ENCODE peak calls at places on chromosomes 7 and 10, in seven cellular contexts. G is ascending aorta, J is HCT116, Z is A549, K is K562, C is brain microvascular endothelial cell, P is fibroblast of lung. Q is an unnamed sample.

GRCh38 chr7:70171369-70171768 is 573.1 kb downstream of the AUTS2 start:
- DNase-seq in G (no peak), K (no peak), J (no peak), Z (no peak), P (no peak), C (no peak), Q (no peak)

GRCh38 chr7:151679868-151680534 is 160.3 kb upstream of the RHEB start:
- DNase-seq in J (no peak), Z (no peak), P (no peak), G (no peak), C (no peak), K (no peak), Q (no peak)

GRCh38 chr7:1432411-1433082 is 26.7 kb downstream of the MICALL2 start:
- DNase-seq in Z (peak; percentile 66), J (peak; percentile 21), C (peak; percentile 14), P (peak; percentile 16), G (no peak), K (peak; percentile 74), Q (peak; percentile 69)

GRCh38 chr7:144812379-144813283 is 23.2 kb downstream of the TPK1 start:
- DNase-seq in G (no peak), K (no peak), Z (no peak), C (no peak), P (no peak), J (no peak), Q (no peak)

GRCh38 chr10:61091531-61091930 is 147.5 kb upstream of the RHOBTB1 start:
- DNase-seq in K (no peak), Z (no peak), P (no peak), G (no peak), J (no peak), C (no peak), Q (no peak)

GRCh38 chr10:71888623-71889387 is 37.8 kb upstream of the PSAP start:
- DNase-seq in C (peak; percentile 59), G (peak; percentile 62), K (peak; percentile 86), P (peak; percentile 85), J (peak; percentile 35), Z (peak; percentile 72), Q (peak; percentile 82)

GRCh38 chr7:106287786-106288185 is 3.0 kb upstream of the NAMPT start:
- DNase-seq in C (no peak), G (no peak), J (no peak), P (no peak), K (no peak), Z (no peak), Q (no peak)

GRCh38 chr10:110002801-110003523 is 4.8 kb upstream of the ADD3 start:
- DNase-seq in C (no peak), G (no peak), Z (no peak), P (no peak), K (no peak), J (no peak), Q (no peak)

GRCh38 chr10:49298990-49299815 is at the start of gene C10orf71:
- DNase-seq in C (no peak), K (peak; percentile 75), J (no peak), P (no peak), Z (no peak), G (no peak), Q (no peak)

GRCh38 chr7:139361523-139361922 is 1.8 kb downstream of the LUC7L2 start:
- DNase-seq in C (no peak), J (no peak), P (no peak), G (no peak), Z (no peak), K (no peak), Q (no peak)
- H3K27ac ChIP-seq in C (no peak overlapping the region), J (peak overlapping the region; percentile 98), P (peak overlapping the region; percentile 99), G (no peak overlapping the region), Z (peak overlapping the region; percentile 24), K (peak overlapping the region; percentile 98), Q (no peak overlapping the region)

GRCh38 chr7:117211614-117212013 is 111.2 kb downstream of the WNT2 start:
- DNase-seq in K (no peak), G (no peak), C (no peak), Z (no peak), P (no peak), J (no peak), Q (no peak)

GRCh38 chr7:117216010-117216409 is 106.8 kb downstream of the WNT2 start:
- DNase-seq in C (no peak), J (no peak), G (no peak), K (no peak), Z (no peak), P (no peak), Q (no peak)

GRCh38 chr7:117210366-117210765 is 112.5 kb downstream of the WNT2 start:
- DNase-seq in C (no peak), G (no peak), Z (no peak), K (no peak), J (no peak), P (no peak), Q (no peak)

GRCh38 chr7:117210908-117211307 is 112.0 kb downstream of the WNT2 start:
- DNase-seq in G (no peak), K (no peak), J (no peak), P (no peak), Z (no peak), C (no peak), Q (no peak)

DNA sequence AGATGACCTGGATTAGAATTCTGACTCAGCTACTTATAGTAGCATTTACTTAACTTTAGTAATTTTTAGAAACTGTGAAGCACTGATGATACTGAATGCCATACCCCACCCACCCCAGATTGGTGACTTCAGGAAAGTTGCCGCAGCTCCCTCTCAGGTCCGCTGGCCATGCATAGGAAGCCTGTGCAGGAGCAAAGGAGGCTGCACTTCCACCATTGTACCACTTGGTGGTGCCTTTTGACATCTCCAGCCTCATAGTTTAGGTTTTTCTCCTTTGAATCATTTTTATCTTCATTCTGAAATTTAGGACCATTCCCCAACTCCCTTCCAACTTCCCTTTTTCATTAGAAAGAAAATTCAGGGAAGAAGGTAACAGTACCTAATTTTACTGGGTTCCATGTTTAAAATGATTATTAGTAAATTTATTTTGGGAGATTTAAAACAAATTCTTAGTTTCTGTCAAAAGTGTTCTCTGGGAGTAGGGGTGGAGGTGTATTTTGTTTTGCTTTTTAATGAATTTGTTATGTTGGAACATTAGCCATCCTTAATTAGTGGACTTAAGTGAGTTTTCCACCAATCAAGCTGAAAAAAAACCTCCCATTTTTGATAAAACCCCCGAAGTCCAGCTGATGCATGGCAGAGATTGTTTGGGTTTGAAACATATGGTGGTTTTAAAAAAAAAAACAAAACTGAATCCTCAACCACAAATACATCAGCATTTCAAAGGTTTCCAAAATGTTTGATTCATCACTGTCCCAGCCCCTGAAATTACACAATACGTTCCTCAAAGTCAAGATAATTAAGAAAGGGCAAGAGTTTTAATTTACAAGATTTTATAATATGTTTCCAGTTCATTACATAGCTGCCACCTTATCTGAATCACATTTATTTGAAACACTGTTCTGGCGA is 109.6 kb downstream of the WNT2 start:
- DNase-seq in K (peak; percentile 85), C (peak; percentile 75), J (peak; percentile 51), P (peak; percentile 79), Z (peak; percentile 38), G (no peak), Q (peak; percentile 53)
- TF ChIP-seq CTCF in K (peak; percentile 84), C (peak; percentile 95), J (peak; percentile 90), P (peak; percentile 97), Z (peak; percentile 75), G (peak; percentile 89), Q (peak; percentile 91)

DNA sequence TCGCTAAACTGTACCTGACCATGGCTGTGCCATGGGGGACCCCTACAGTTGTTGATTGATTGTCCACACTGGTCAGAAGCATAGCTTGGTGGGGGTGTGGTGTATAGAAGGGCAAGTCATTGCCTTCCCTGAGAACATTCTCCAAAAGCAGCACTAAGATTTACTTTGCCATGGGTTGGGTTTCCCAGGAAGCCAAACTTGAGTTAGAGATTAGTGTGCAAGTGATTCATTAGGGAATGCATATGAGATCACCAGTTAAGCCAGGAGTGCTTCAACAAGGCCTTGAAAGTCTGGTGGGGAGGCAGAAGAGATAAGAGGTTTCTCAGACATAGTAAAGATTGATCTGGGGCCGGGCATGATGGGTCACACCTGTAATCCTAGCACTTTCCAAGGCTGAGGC is 21.4 kb upstream of the TPST1 start:
- DNase-seq in G (no peak), K (no peak), C (peak; percentile 92), P (peak; percentile 96), J (no peak), Z (no peak), Q (no peak)
- H3K27ac ChIP-seq in G (no peak overlapping the region), K (no peak overlapping the region), C (peak overlapping the region; percentile 63), P (peak overlapping the region; percentile 28), J (no peak overlapping the region), Z (no peak overlapping the region), Q (no peak overlapping the region)

GRCh38 chr7:15199482-15199881 is 296.9 kb upstream of the DGKB start:
- DNase-seq in J (no peak), Z (no peak), G (no peak), P (peak; percentile 11), C (peak; percentile 10), K (no peak), Q (no peak)
- TF ChIP-seq CTCF in J (peak; percentile 58), Z (peak; percentile 35), G (peak; percentile 7), P (no peak), C (peak; percentile 41), K (no peak), Q (peak; percentile 20)

GRCh38 chr10:11743461-11744338 is 1.5 kb downstream of the ECHDC3 start:
- DNase-seq in Z (no peak), G (no peak), K (no peak), J (no peak), C (no peak), P (no peak), Q (no peak)

GRCh38 chr10:11750420-11750819 is 8.2 kb downstream of the ECHDC3 start:
- DNase-seq in Z (no peak), J (no peak), G (no peak), P (no peak), K (no peak), C (no peak), Q (no peak)

GRCh38 chr10:11745045-11745444 is 2.9 kb downstream of the ECHDC3 start:
- DNase-seq in C (no peak), G (no peak), P (no peak), K (no peak), Z (no peak), J (no peak), Q (no peak)

GRCh38 chr10:11748866-11749265 is 6.7 kb downstream of the ECHDC3 start:
- DNase-seq in J (no peak), C (no peak), K (no peak), Z (no peak), P (no peak), G (no peak), Q (no peak)

DNA sequence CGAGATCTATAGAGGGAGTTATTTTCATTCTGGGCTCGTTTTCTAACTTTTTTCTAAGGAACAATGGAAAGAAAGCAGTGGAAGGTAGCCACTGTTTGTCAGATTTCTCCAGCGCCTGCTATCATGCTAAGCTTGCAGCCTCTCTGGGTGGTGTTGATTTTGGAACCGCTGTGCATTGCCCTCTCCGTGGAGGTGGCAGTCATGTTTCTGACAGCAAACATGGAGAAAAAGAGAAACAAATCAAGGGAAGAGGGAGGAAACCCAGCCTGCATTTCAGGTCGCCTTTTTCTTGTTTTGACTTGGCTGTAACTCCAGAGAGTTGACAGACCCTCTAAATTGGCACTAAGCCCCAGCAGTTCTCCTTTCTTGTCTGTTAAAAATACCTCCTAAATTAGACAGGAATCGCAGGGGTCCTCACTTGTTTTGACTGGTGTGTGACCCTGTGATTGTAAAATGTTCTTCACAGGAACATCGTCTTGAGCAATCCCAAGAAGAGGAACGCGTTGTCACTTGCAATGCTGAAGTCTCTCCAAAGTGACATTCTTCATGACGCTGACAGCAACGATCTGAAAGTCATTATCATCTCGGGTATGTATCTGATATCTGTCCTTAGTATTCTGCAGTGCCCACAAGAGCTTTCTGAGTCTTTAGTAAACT is 4.8 kb downstream of the ECHDC3 start:
- DNase-seq in G (no peak), P (no peak), C (no peak), J (no peak), K (no peak), Z (no peak), Q (no peak)
- H3K27ac ChIP-seq in G (no peak overlapping the region), P (no peak overlapping the region), C (no peak overlapping the region), J (no peak overlapping the region), K (no peak overlapping the region), Z (no peak overlapping the region), Q (peak overlapping the region; percentile 67)

GRCh38 chr7:34281260-34281659 is 375.9 kb downstream of the BMPER start:
- DNase-seq in C (no peak), K (peak; percentile 15), Z (no peak), P (no peak), J (no peak), G (no peak), Q (peak; percentile 13)
- TF ChIP-seq CTCF in C (peak; percentile 15), K (no peak), Z (no peak), P (no peak), J (peak; percentile 46), G (no peak), Q (no peak)

Q was measured in RWPE1.